ENCODE peak calls at places on chromosomes 5 and 9, in six cellular contexts. One of them, this sample, is unnamed. For H3K4me1, the result is how much of the 10 kb centered on the place peaks cover.

GRCh38 chr5:24773241-24773640 is 128.5 kb upstream of the CDH10 start:
- DNase-seq in aorta: no peak
- DNase-seq in gastrocnemius medialis: no peak
- DNase-seq in PC-9: no peak
- DNase-seq in spleen: no peak
- DNase-seq in kidney: no peak
- DNase-seq in this sample: no peak

GRCh38 chr5:178308541-178309092 is 76.0 kb upstream of the PHYKPL start:
- DNase-seq in kidney: peak
- DNase-seq in gastrocnemius medialis: peak
- DNase-seq in aorta: no peak
- DNase-seq in spleen: peak
- DNase-seq in PC-9: no peak
- DNase-seq in this sample: no peak

GRCh38 chr5:181241393-181241975 is 2.2 kb downstream of the RACK1 start:
- DNase-seq in aorta: no peak
- DNase-seq in kidney: no peak
- DNase-seq in PC-9: peak
- DNase-seq in spleen: no peak
- DNase-seq in gastrocnemius medialis: peak
- DNase-seq in this sample: no peak

GRCh38 chr5:1110260-1110929 is 1.5 kb downstream of the SLC12A7 start:
- DNase-seq in PC-9: peak
- DNase-seq in gastrocnemius medialis: no peak
- DNase-seq in spleen: no peak
- DNase-seq in aorta: no peak
- DNase-seq in kidney: no peak
- DNase-seq in this sample: no peak

GRCh38 chr5:148229840-148230239 is 8.5 kb upstream of the MARCOL start:
- DNase-seq in kidney: no peak
- DNase-seq in spleen: no peak
- DNase-seq in PC-9: no peak
- DNase-seq in gastrocnemius medialis: no peak
- DNase-seq in aorta: no peak
- DNase-seq in this sample: no peak

GRCh38 chr9:82457281-82457680 is 468.7 kb downstream of the SPATA31D1 start:
- DNase-seq in aorta: no peak
- DNase-seq in kidney: no peak
- DNase-seq in PC-9: no peak
- DNase-seq in spleen: no peak
- DNase-seq in gastrocnemius medialis: no peak
- DNase-seq in this sample: no peak

GRCh38 chr5:61641748-61642565 is 309.9 kb downstream of the ZSWIM6 start:
- DNase-seq in aorta: no peak
- DNase-seq in gastrocnemius medialis: no peak
- DNase-seq in spleen: no peak
- DNase-seq in PC-9: no peak
- DNase-seq in kidney: no peak
- DNase-seq in this sample: no peak

GRCh38 chr9:75482566-75482965 is 394.3 kb downstream of the OSTF1 start:
- DNase-seq in aorta: no peak
- DNase-seq in kidney: no peak
- DNase-seq in spleen: no peak
- DNase-seq in gastrocnemius medialis: no peak
- DNase-seq in PC-9: no peak
- DNase-seq in this sample: no peak

GRCh38 chr5:134738963-134739661 is 764 bp downstream of the CAMLG start:
- DNase-seq in spleen: peak
- DNase-seq in kidney: no peak
- DNase-seq in PC-9: peak
- DNase-seq in gastrocnemius medialis: no peak
- DNase-seq in aorta: no peak
- DNase-seq in this sample: no peak

GRCh38 chr5:155455791-155456514 is 442.4 kb downstream of the KIF4B start:
- DNase-seq in PC-9: no peak
- DNase-seq in kidney: no peak
- DNase-seq in aorta: no peak
- DNase-seq in spleen: no peak
- DNase-seq in gastrocnemius medialis: no peak
- DNase-seq in this sample: no peak

GRCh38 chr5:132821350-132821749 is 8.2 kb downstream of the SOWAHA start:
- DNase-seq in aorta: no peak
- DNase-seq in kidney: no peak
- DNase-seq in gastrocnemius medialis: no peak
- DNase-seq in spleen: no peak
- DNase-seq in PC-9: no peak
- DNase-seq in this sample: no peak

GRCh38 chr5:132821791-132822190 is 8.7 kb downstream of the SHROOM1 start:
- DNase-seq in gastrocnemius medialis: no peak
- DNase-seq in kidney: no peak
- DNase-seq in aorta: no peak
- DNase-seq in spleen: no peak
- DNase-seq in PC-9: no peak
- DNase-seq in this sample: no peak

GRCh38 chr5:132816554-132816953 is 3.5 kb downstream of the SOWAHA start:
- DNase-seq in spleen: no peak
- DNase-seq in gastrocnemius medialis: no peak
- DNase-seq in aorta: no peak
- DNase-seq in PC-9: no peak
- DNase-seq in kidney: no peak
- DNase-seq in this sample: no peak

GRCh38 chr5:132820162-132820754 is 7.2 kb downstream of the SOWAHA start:
- DNase-seq in kidney: peak
- DNase-seq in gastrocnemius medialis: peak
- DNase-seq in aorta: peak
- DNase-seq in PC-9: peak
- DNase-seq in spleen: peak
- DNase-seq in this sample: peak

DNA sequence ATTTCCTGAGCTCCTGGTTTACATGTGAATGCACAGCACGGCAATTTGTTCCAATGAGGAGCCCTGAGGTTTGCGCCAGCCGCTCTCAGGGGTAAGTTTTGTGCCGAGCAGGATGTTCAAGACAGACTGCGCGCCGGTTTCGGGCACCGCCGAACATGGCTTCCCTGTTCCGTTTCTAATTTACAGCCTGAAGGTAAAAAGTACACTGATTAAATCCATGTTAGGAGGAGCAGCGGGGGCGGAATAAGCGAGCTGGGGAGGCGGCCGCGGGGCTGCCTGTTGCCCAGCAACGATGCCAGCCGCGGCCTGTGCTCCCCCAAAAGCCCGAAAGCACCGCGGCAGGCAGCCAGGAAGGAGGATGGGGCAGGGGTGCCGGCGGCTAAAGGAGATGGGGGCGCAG is 6.4 kb downstream of the SOWAHA start:
- DNase-seq in PC-9: no peak
- DNase-seq in kidney: no peak
- DNase-seq in spleen: no peak
- DNase-seq in aorta: no peak
- DNase-seq in gastrocnemius medialis: no peak
- DNase-seq in this sample: no peak
- H3K4me3 ChIP-seq in PC-9: no peak
- H3K4me3 ChIP-seq in kidney: no peak
- H3K4me3 ChIP-seq in spleen: peak
- H3K4me3 ChIP-seq in aorta: no peak
- H3K4me3 ChIP-seq in gastrocnemius medialis: no peak
- H3K4me3 ChIP-seq in this sample: no peak

GRCh38 chr5:138488481-138488945 is 23.2 kb downstream of the EGR1 start:
- DNase-seq in spleen: no peak
- DNase-seq in kidney: no peak
- DNase-seq in aorta: no peak
- DNase-seq in gastrocnemius medialis: no peak
- DNase-seq in PC-9: peak
- DNase-seq in this sample: no peak
- H3K4me1 ChIP-seq in spleen: under half
- H3K4me1 ChIP-seq in kidney: under half
- H3K4me1 ChIP-seq in aorta: under half
- H3K4me1 ChIP-seq in gastrocnemius medialis: under half
- H3K4me1 ChIP-seq in PC-9: under half
- H3K4me1 ChIP-seq in this sample: under half

GRCh38 chr9:95311956-95312355 is 5.6 kb downstream of the FANCC start:
- DNase-seq in spleen: no peak
- DNase-seq in aorta: no peak
- DNase-seq in kidney: no peak
- DNase-seq in PC-9: no peak
- DNase-seq in gastrocnemius medialis: no peak
- DNase-seq in this sample: no peak

GRCh38 chr9:95315108-95315746 is 2.3 kb downstream of the FANCC start:
- DNase-seq in spleen: no peak
- DNase-seq in aorta: no peak
- DNase-seq in gastrocnemius medialis: no peak
- DNase-seq in kidney: no peak
- DNase-seq in PC-9: no peak
- DNase-seq in this sample: no peak

GRCh38 chr9:95316794-95317118 is 753 bp downstream of the FANCC start:
- DNase-seq in PC-9: peak
- DNase-seq in kidney: peak
- DNase-seq in spleen: peak
- DNase-seq in aorta: peak
- DNase-seq in gastrocnemius medialis: peak
- DNase-seq in this sample: no peak

GRCh38 chr9:95316274-95316673 is 1.2 kb downstream of the FANCC start:
- DNase-seq in spleen: no peak
- DNase-seq in aorta: no peak
- DNase-seq in PC-9: no peak
- DNase-seq in gastrocnemius medialis: no peak
- DNase-seq in kidney: no peak
- DNase-seq in this sample: no peak

GRCh38 chr9:95313010-95313498 is 4.5 kb downstream of the FANCC start:
- DNase-seq in PC-9: peak
- DNase-seq in spleen: peak
- DNase-seq in kidney: peak
- DNase-seq in gastrocnemius medialis: peak
- DNase-seq in aorta: peak
- DNase-seq in this sample: no peak
- H3K4me3 ChIP-seq in PC-9: peak
- H3K4me3 ChIP-seq in spleen: peak
- H3K4me3 ChIP-seq in kidney: peak
- H3K4me3 ChIP-seq in gastrocnemius medialis: peak
- H3K4me3 ChIP-seq in aorta: no peak
- H3K4me3 ChIP-seq in this sample: peak

GRCh38 chr5:149500922-149501582 is 50.2 kb downstream of the CSNK1A1 start:
- DNase-seq in gastrocnemius medialis: no peak
- DNase-seq in kidney: no peak
- DNase-seq in aorta: no peak
- DNase-seq in PC-9: no peak
- DNase-seq in spleen: no peak
- DNase-seq in this sample: no peak

GRCh38 chr5:149497357-149497756 is 53.9 kb downstream of the CSNK1A1 start:
- DNase-seq in gastrocnemius medialis: no peak
- DNase-seq in spleen: no peak
- DNase-seq in aorta: no peak
- DNase-seq in kidney: no peak
- DNase-seq in PC-9: no peak
- DNase-seq in this sample: no peak

GRCh38 chr5:149496166-149496565 is 55.1 kb downstream of the CSNK1A1 start:
- DNase-seq in kidney: no peak
- DNase-seq in PC-9: no peak
- DNase-seq in aorta: no peak
- DNase-seq in spleen: no peak
- DNase-seq in gastrocnemius medialis: no peak
- DNase-seq in this sample: no peak

GRCh38 chr5:149495673-149496072 is 55.6 kb downstream of the CSNK1A1 start:
- DNase-seq in kidney: no peak
- DNase-seq in aorta: no peak
- DNase-seq in gastrocnemius medialis: no peak
- DNase-seq in spleen: no peak
- DNase-seq in PC-9: no peak
- DNase-seq in this sample: no peak

GRCh38 chr5:149498724-149499336 is 52.4 kb downstream of the CSNK1A1 start:
- DNase-seq in aorta: no peak
- DNase-seq in kidney: no peak
- DNase-seq in spleen: no peak
- DNase-seq in PC-9: no peak
- DNase-seq in gastrocnemius medialis: no peak
- DNase-seq in this sample: no peak
- H3K4me1 ChIP-seq in aorta: under half
- H3K4me1 ChIP-seq in kidney: under half
- H3K4me1 ChIP-seq in spleen: under half
- H3K4me1 ChIP-seq in PC-9: under half
- H3K4me1 ChIP-seq in gastrocnemius medialis: under half
- H3K4me1 ChIP-seq in this sample: under half

GRCh38 chr9:116288658-116289057 is 135.1 kb downstream of the PAPPA start:
- DNase-seq in PC-9: peak
- DNase-seq in spleen: no peak
- DNase-seq in aorta: no peak
- DNase-seq in kidney: no peak
- DNase-seq in gastrocnemius medialis: no peak
- DNase-seq in this sample: no peak
- H3K4me3 ChIP-seq in PC-9: no peak
- H3K4me3 ChIP-seq in spleen: no peak
- H3K4me3 ChIP-seq in aorta: no peak
- H3K4me3 ChIP-seq in kidney: no peak
- H3K4me3 ChIP-seq in gastrocnemius medialis: no peak
- H3K4me3 ChIP-seq in this sample: no peak

GRCh38 chr9:132882616-132883015 is 3.9 kb downstream of the SPACA9 start:
- DNase-seq in aorta: no peak
- DNase-seq in PC-9: no peak
- DNase-seq in kidney: no peak
- DNase-seq in spleen: peak
- DNase-seq in gastrocnemius medialis: no peak
- DNase-seq in this sample: no peak
- H3K4me1 ChIP-seq in aorta: under half
- H3K4me1 ChIP-seq in PC-9: under half
- H3K4me1 ChIP-seq in kidney: under half
- H3K4me1 ChIP-seq in spleen: under half
- H3K4me1 ChIP-seq in gastrocnemius medialis: under half
- H3K4me1 ChIP-seq in this sample: under half

DNA sequence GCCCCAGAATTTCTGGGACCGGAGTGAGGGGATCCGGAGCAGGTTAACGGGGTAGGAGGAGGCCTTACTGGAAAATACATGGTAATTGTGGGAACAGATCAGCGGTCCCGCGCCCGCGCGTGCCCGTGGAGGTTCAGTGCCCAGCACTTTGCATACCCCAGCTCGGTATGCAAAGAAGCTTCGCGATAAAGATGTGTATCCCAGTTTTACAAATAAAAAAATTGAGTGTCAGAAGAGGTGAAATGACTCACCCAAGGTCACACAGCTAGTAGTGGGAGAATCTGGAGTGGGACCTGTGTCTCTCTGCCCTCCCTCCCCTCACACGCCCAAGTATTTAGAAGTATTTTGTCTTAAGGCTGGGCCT is 965 bp downstream of the NEURL1B start:
- DNase-seq in aorta: no peak
- DNase-seq in kidney: no peak
- DNase-seq in gastrocnemius medialis: no peak
- DNase-seq in PC-9: no peak
- DNase-seq in spleen: no peak
- DNase-seq in this sample: no peak
- H3K4me3 ChIP-seq in aorta: no peak
- H3K4me3 ChIP-seq in kidney: peak
- H3K4me3 ChIP-seq in gastrocnemius medialis: peak
- H3K4me3 ChIP-seq in PC-9: no peak
- H3K4me3 ChIP-seq in spleen: peak
- H3K4me3 ChIP-seq in this sample: peak

GRCh38 chr5:124744170-124744911 is 2.1 kb downstream of the ZNF608 start:
- DNase-seq in PC-9: no peak
- DNase-seq in gastrocnemius medialis: peak
- DNase-seq in spleen: peak
- DNase-seq in kidney: peak
- DNase-seq in aorta: peak
- DNase-seq in this sample: peak
- H3K4me1 ChIP-seq in PC-9: under half
- H3K4me1 ChIP-seq in gastrocnemius medialis: half or more
- H3K4me1 ChIP-seq in spleen: under half
- H3K4me1 ChIP-seq in kidney: under half
- H3K4me1 ChIP-seq in aorta: under half
- H3K4me1 ChIP-seq in this sample: under half

GRCh38 chr5:43571237-43571636 is 14.4 kb upstream of the PAIP1 start:
- DNase-seq in aorta: no peak
- DNase-seq in kidney: no peak
- DNase-seq in gastrocnemius medialis: no peak
- DNase-seq in PC-9: no peak
- DNase-seq in spleen: no peak
- DNase-seq in this sample: no peak
- H3K4me3 ChIP-seq in aorta: peak
- H3K4me3 ChIP-seq in kidney: peak
- H3K4me3 ChIP-seq in gastrocnemius medialis: peak
- H3K4me3 ChIP-seq in PC-9: no peak
- H3K4me3 ChIP-seq in spleen: no peak
- H3K4me3 ChIP-seq in this sample: no peak